ENCODE peak calls at places on chromosomes 13 and 19, in four cellular contexts. H, Q, D and G are unnamed samples.

GRCh38 chr19:13712767-13713201 is 51.5 kb upstream of the MRI1 start:
- DNase-seq in D (no peak), H (no peak), Q (no peak), G (no peak)

GRCh38 chr19:39131255-39131755 is 5.7 kb downstream of the PAK4 start:
- DNase-seq in H (no peak), Q (no peak), D (no peak), G (no peak)

GRCh38 chr19:33702606-33703437 is 81.1 kb downstream of the CHST8 start:
- DNase-seq in D (no peak), H (no peak), Q (no peak), G (no peak)

GRCh38 chr19:41595258-41595889 is 19.4 kb downstream of the CEACAM21 start:
- DNase-seq in Q (peak; percentile 66), D (peak; percentile 54), H (no peak), G (no peak)

GRCh38 chr19:48836089-48837017 is at the start of gene HSD17B14:
- DNase-seq in Q (peak; percentile 42), H (peak; percentile 64), D (peak; percentile 95), G (peak; percentile 81)

GRCh38 chr19:40716031-40716654 is 543 bp downstream of the COQ8B start:
- DNase-seq in Q (peak; percentile 87), D (peak; percentile 35), H (no peak), G (no peak)

GRCh38 chr13:85170372-85170771 is 628.8 kb downstream of the SLITRK6 start:
- DNase-seq in D (no peak), Q (no peak), H (no peak), G (no peak)

GRCh38 chr19:41411682-41412265 is 14.2 kb downstream of the BCKDHA start:
- DNase-seq in D (no peak), H (no peak), Q (no peak), G (no peak)

GRCh38 chr13:94007072-94007471 is 472.4 kb downstream of the DCT start:
- DNase-seq in Q (no peak), D (no peak), H (no peak), G (no peak)

GRCh38 chr13:45521292-45521691 is 56.6 kb downstream of the COG3 start:
- DNase-seq in Q (peak; percentile 38), D (no peak), H (no peak), G (no peak)

GRCh38 chr13:107421028-107421427 is 794.3 kb downstream of the LIG4 start:
- DNase-seq in H (no peak), D (no peak), Q (no peak), G (no peak)

GRCh38 chr13:23789576-23790346 is 99.4 kb downstream of the MIPEP start:
- DNase-seq in Q (no peak), D (no peak), H (no peak), G (no peak)

DNA sequence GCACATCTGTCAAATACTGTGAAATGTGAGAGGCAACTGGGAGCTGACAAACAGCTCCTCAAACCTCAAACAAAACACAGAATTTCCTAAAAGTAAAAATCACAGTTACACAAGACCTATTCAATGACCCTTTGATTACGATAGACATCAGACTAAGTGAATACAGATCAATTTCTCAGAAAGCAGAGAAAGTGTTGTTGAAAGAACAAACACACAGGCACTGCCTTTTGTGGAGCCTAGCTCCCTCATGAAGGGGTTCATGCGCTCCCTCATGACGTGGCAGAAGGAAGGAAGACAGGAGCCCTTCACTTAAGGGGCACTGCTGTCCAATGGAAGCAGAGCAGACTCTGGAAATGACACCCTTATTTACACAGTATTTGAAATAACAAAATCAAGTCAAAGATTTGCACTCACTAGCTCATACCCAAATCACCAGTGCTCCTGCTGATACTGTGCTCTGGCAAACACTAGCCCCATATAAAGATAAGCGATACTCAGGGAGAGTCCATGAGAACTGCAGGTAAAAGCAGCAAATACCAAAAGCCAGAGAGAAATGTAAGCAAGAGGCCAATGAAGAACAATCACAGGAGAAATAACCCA is 144.9 kb downstream of the KLF12 start:
- DNase-seq in D (no peak), H (no peak), Q (no peak), G (no peak)
- H2BK12ac ChIP-seq in D (no peak overlapping the region), H (peak overlapping the region; percentile 30), Q (no peak overlapping the region), G (no peak overlapping the region)

GRCh38 chr13:89903115-89903514 is 1444.4 kb upstream of the MIR17HG start:
- DNase-seq in H (no peak), D (no peak), Q (no peak), G (no peak)

GRCh38 chr13:89899302-89900103 is 1448.0 kb upstream of the MIR17HG start:
- DNase-seq in H (no peak), D (no peak), Q (no peak), G (no peak)

GRCh38 chr13:89897681-89898080 is 1449.8 kb upstream of the MIR17HG start:
- DNase-seq in D (no peak), H (no peak), Q (no peak), G (no peak)

GRCh38 chr13:89902223-89902622 is 1445.3 kb upstream of the MIR17HG start:
- DNase-seq in D (no peak), Q (no peak), H (no peak), G (no peak)

DNA sequence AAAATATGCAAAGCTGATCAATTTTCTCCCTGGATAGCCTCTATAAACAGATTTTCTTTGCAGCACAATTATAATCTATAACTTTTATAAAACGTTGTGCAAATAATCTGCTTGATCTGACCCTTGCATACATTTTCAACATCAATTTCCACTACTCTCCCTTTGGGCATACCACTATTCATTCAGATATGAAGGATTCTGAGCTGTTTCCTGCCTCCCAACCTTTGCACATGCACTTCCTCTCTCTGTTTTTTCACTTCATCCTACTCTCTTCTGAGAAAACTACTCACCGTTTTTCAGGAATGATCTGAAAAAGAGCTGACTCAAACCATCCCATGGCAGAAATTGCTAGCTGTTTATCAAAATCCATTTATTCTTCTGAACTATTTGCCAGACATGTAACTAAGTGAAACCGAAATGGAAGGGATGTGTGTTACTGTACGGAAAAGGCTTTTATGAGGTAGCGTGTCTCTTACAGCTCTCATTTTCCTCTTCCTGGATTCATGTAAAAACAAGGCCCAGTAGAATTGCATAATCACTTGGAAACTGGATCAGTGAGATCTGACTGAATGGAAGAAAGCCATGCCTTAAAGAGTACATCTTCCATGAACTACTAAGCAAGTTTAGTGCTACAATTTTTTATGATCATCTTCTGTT is 1447.3 kb upstream of the MIR17HG start:
- DNase-seq in D (no peak), H (no peak), Q (no peak), G (no peak)
- H2BK12ac ChIP-seq in D (no peak overlapping the region), H (no peak overlapping the region), Q (no peak overlapping the region), G (no peak overlapping the region)

DNA sequence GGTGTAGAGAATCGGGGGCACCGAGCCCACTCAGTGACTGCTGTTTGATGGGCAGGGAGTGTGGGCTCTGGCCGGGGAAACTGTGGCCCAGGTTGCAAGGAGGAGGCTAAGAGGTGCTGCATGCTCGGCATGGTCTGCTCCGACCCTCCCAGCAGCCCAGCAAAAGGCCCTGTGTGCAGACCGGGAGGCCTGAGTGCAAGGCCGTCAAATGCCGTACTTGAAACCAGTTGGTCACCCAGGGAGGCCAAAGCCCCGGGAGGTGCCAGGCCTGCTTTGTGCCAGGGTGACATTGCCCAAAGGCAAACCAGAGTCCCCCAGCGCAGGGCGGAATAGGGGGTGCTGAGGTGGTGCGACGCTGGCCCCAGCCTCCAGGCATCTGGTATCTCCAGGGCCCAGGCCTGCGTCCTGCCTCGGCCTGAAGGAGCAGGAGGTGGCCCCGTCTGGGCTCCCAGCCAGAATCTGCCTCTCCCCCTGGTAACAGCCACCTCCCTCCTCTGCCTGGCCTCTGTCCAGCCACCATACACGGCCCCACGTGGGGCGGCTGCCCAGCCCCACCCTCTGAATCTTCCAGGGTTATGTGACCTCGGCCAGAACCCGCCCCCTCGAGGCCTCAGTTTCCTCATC is 4.0 kb downstream of the PIK3R2 start:
- DNase-seq in H (no peak), Q (no peak), D (no peak), G (no peak)
- H2BK12ac ChIP-seq in H (no peak overlapping the region), Q (no peak overlapping the region), D (no peak overlapping the region), G (peak overlapping the region; percentile 97)

GRCh38 chr13:33227927-33228644 is 57.5 kb downstream of the STARD13 start:
- DNase-seq in D (no peak), H (no peak), Q (no peak), G (no peak)

GRCh38 chr13:33231339-33231738 is 54.2 kb downstream of the STARD13 start:
- DNase-seq in Q (no peak), H (no peak), D (no peak), G (no peak)

GRCh38 chr13:33229446-33230177 is 55.9 kb downstream of the STARD13 start:
- DNase-seq in H (no peak), D (no peak), Q (no peak), G (no peak)

GRCh38 chr13:33228645-33229445 is 56.7 kb downstream of the STARD13 start:
- DNase-seq in Q (peak; percentile 67), D (no peak), H (no peak), G (no peak)

DNA sequence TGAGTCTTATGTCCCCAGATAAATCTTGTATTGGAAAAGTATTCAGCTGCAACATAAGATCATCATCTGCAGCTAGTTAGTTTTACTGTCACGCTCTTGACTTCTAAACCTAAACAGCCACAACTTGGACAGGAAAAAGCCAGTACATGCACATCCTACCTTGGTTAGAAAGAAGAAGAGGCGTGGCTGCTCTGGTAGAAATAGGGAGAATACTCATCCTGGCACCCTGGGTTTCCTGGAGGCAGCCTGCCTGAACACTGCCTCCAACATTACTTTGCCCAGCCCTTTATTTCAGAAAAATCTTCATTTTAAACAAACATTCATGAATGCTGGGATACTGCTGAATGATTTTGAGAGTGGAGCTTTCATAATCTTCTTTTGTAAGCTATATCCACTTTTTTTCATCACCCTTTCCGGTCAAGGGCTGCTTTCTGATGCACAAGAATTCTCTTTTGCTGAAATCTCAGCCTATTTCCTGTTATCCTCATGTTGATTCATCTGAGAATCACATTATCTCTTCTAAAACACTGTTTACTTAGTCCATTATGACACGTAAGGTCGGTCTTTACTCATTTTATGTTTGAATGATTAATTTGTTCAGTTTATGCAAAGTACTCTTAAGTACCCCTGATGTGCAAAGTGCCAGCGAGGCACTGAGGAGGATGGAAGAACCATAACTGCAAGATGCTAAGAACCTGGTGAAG is 55.2 kb downstream of the STARD13 start:
- DNase-seq in Q (no peak), H (no peak), D (no peak), G (no peak)
- H2BK12ac ChIP-seq in Q (no peak overlapping the region), H (peak overlapping the region; percentile 19), D (no peak overlapping the region), G (no peak overlapping the region)

GRCh38 chr13:110557610-110558305 is 3.8 kb downstream of the RAB20 start:
- DNase-seq in H (no peak), D (no peak), Q (no peak), G (no peak)
- H2BK12ac ChIP-seq in H (no peak overlapping the region), D (no peak overlapping the region), Q (no peak overlapping the region), G (no peak overlapping the region)